ENCODE peak calls at places on chromosomes 16 and 17, in eight cellular contexts. L is T1000; G is stimulated activated CD8-positive, alpha-beta memory T cell treated with anti-CD3 and anti-CD28 coated beads, Interleukin-4, amount 100 ng/mL, for 48 hours; E is HFF-Myc; X is AG20443; C is H7; P is ELR; N is fibroblast of mammary gland. A is an unnamed sample.

GRCh38 chr17:59547131-59547915 is 18.1 kb upstream of the DHX40 start:
- DNase-seq in X (no peak), P (no peak), E (no peak), N (peak; percentile 5), G (no peak), C (no peak), L (no peak), A (no peak)

GRCh38 chr17:40550608-40551007 is 14.7 kb downstream of the CCR7 start:
- DNase-seq in X (peak; percentile 82), G (peak; percentile 27), N (peak; percentile 100), C (peak; percentile 23), L (peak; percentile 19), E (no peak), P (peak; percentile 73), A (peak; percentile 72)

GRCh38 chr16:67456383-67457140 is 24.4 kb downstream of the ATP6V0D1 start:
- DNase-seq in C (peak; percentile 86), G (no peak), E (no peak), N (peak; percentile 75), L (no peak), P (peak; percentile 46), X (peak; percentile 90), A (peak; percentile 90)

GRCh38 chr17:70021726-70022125 is 53.3 kb upstream of the KCNJ16 start:
- DNase-seq in N (peak; percentile 5), G (no peak), C (peak; percentile 10), E (no peak), X (peak; percentile 52), P (no peak), L (no peak), A (no peak)

GRCh38 chr17:45387739-45388138 is 44.9 kb downstream of the ARHGAP27 start:
- DNase-seq in X (no peak), N (no peak), C (no peak), P (no peak), L (no peak), G (no peak), E (no peak), A (no peak)

GRCh38 chr16:4318171-4318910 is 2.5 kb downstream of the GLIS2 start:
- DNase-seq in G (no peak), P (no peak), E (no peak), X (no peak), C (no peak), N (no peak), L (no peak), A (peak; percentile 80)

GRCh38 chr17:77496831-77497577 is 356.2 kb downstream of the SEC14L1 start:
- DNase-seq in N (no peak), L (no peak), E (no peak), X (no peak), G (no peak), C (peak; percentile 46), P (no peak), A (no peak)

GRCh38 chr17:1455291-1455747 is 713 bp downstream of the CRK start:
- DNase-seq in L (peak; percentile 42), G (peak; percentile 57), E (peak; percentile 46), C (peak; percentile 85), P (peak; percentile 87), N (peak; percentile 72), X (peak; percentile 83), A (peak; percentile 88)

GRCh38 chr17:78111012-78111726 is 17.4 kb downstream of the TMC6 start:
- DNase-seq in L (no peak), E (no peak), X (no peak), N (no peak), G (no peak), P (no peak), C (peak; percentile 42), A (no peak)

GRCh38 chr16:68356249-68356918 is 45.6 kb downstream of the PRMT7 start:
- DNase-seq in G (peak; percentile 78), C (peak; percentile 53), P (no peak), E (no peak), X (no peak), N (no peak), L (no peak), A (peak; percentile 43)

GRCh38 chr17:56979091-56979480 is 1.2 kb downstream of the SCPEP1 start:
- DNase-seq in C (peak; percentile 64), P (no peak), E (no peak), L (no peak), G (no peak), X (no peak), N (no peak), A (no peak)

GRCh38 chr16:53945996-53946395 is 242.0 kb downstream of the FTO start:
- DNase-seq in P (peak; percentile 61), N (peak; percentile 73), C (peak; percentile 46), G (no peak), E (peak; percentile 14), L (no peak), X (peak; percentile 35), A (no peak)

GRCh38 chr16:8733849-8734540 is 59.6 kb downstream of the ABAT start:
- DNase-seq in L (no peak), X (no peak), G (no peak), E (no peak), N (no peak), P (no peak), C (no peak), A (no peak)

GRCh38 chr17:83084621-83085056 is 5.2 kb downstream of the METRNL start:
- DNase-seq in E (no peak), G (no peak), L (no peak), P (no peak), X (no peak), N (no peak), C (peak; percentile 71), A (no peak)

GRCh38 chr17:37490638-37491614 is 1.2 kb downstream of the DUSP14 start:
- DNase-seq in L (peak; percentile 55), X (peak; percentile 79), E (peak; percentile 87), G (peak; percentile 37), C (peak; percentile 72), N (peak; percentile 92), P (peak; percentile 96), A (peak; percentile 68)

GRCh38 chr16:61419771-61420170 is 616.5 kb downstream of the CDH8 start:
- DNase-seq in L (no peak), C (no peak), E (no peak), G (no peak), N (no peak), P (no peak), X (no peak), A (no peak)

GRCh38 chr17:49016775-49017463 is 19.7 kb downstream of the IGF2BP1 start:
- DNase-seq in X (peak; percentile 75), G (no peak), N (peak; percentile 55), P (peak; percentile 87), E (no peak), C (peak; percentile 60), L (no peak), A (peak; percentile 76)

GRCh38 chr17:28130455-28130854 is 88.0 kb downstream of the NLK start:
- DNase-seq in N (no peak), C (no peak), G (no peak), L (no peak), X (no peak), E (no peak), P (no peak), A (no peak)